ENCODE peak calls at places on chromosome X, in four cellular contexts. C is H1, W is GM12878, G is HepG2. F is an unnamed sample.

GRCh38 chrX:108584617-108585211 is 145.1 kb downstream of the COL4A5 start:
- DNase-seq in G (no peak), C (no peak), W (peak; percentile 1), F (peak; percentile 16)

GRCh38 chrX:20521245-20521644 is 254.5 kb upstream of the RPS6KA3 start:
- DNase-seq in C (no peak), G (no peak), W (no peak), F (no peak)

GRCh38 chrX:6120329-6120728 is 108.3 kb downstream of the NLGN4X start:
- DNase-seq in G (no peak), W (no peak), C (no peak), F (no peak)

GRCh38 chrX:78708830-78709229 is 38.7 kb upstream of the LPAR4 start:
- DNase-seq in W (no peak), C (no peak), G (no peak), F (no peak)

GRCh38 chrX:71214152-71214551 is 8.9 kb upstream of the GJB1 start:
- DNase-seq in G (no peak), W (no peak), C (no peak), F (no peak)

GRCh38 chrX:105331244-105331643 is 110.8 kb upstream of the TEX13A start:
- DNase-seq in W (no peak), C (no peak), G (no peak), F (no peak)

GRCh38 chrX:11269006-11269405 is 24.2 kb upstream of the AMELX start:
- DNase-seq in C (no peak), W (no peak), G (no peak), F (no peak)

GRCh38 chrX:154097003-154097596 is 417 bp downstream of the MECP2 start:
- DNase-seq in G (peak; percentile 58), C (peak; percentile 67), W (no peak), F (no peak)

GRCh38 chrX:41720125-41720780 is 3.7 kb upstream of the GPR82 start:
- DNase-seq in W (peak; percentile 51), C (no peak), G (no peak), F (no peak)

GRCh38 chrX:34654939-34655338 is 2.1 kb downstream of the TMEM47 start:
- DNase-seq in G (no peak), C (no peak), W (no peak), F (no peak)

GRCh38 chrX:68683580-68683979 is 36.1 kb downstream of the STARD8 start:
- DNase-seq in G (no peak), C (no peak), W (no peak), F (no peak)

GRCh38 chrX:68685722-68686683 is 38.5 kb downstream of the STARD8 start:
- DNase-seq in C (peak; percentile 65), W (no peak), G (no peak), F (no peak)

GRCh38 chrX:68684919-68685304 is 37.4 kb downstream of the STARD8 start:
- DNase-seq in W (no peak), G (no peak), C (no peak), F (no peak)

GRCh38 chrX:68682790-68683189 is 35.3 kb downstream of the STARD8 start:
- DNase-seq in G (no peak), W (no peak), C (no peak), F (no peak)

GRCh38 chrX:68684291-68684918 is 36.9 kb downstream of the STARD8 start:
- DNase-seq in C (peak; percentile 51), G (no peak), W (no peak), F (no peak)
- TF ChIP-seq YY1 in C (no peak), G (no peak), W (no peak), F (no peak)

GRCh38 chrX:36978886-36979285 is 29.3 kb upstream of the FAM47C start:
- DNase-seq in C (no peak), G (no peak), W (no peak), F (no peak)
- TF ChIP-seq SUZ12 in C (no peak), G (no peak), W (no peak), F (no peak)

DNA sequence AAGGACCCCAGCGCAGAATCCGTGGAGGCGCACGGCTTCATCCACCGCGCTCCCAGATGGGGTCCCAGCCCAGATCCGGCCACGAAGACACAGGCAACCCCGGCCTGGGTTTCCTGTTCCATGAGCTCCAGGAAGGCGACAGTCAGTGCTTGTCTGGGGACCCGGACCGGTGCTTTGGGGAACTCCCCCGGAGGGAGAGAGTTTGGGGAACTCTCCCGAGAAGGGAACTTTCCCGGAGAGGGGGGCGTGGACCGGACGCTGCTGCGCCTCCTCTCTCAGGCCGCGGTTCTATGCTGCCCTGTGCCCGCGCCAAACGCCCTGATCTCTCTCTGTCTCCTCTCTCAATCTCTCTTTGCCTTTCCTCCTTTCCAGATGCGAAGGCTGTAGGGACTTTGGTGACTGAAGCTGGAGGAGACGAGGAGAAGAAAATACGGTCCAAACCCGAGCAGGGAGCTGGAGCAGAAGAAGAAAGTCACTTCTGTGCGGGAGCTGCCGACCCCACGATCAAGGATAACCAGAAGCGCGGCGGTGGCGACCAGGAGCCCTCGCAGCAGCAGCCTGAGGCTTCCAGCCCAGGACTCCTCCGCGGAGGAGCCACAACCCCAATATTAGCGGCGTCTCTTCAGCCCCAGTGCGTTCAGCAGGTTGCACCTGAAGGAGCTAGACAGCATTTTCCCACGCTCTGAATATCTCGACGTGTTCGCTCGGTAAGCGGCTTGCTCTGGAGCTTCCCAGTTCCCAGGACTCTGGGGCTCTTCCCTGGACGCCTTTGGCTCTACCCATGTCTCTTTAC is 47.6 kb upstream of the NKAP start:
- DNase-seq in G (no peak), W (no peak), C (peak; percentile 57), F (no peak)
- TF ChIP-seq YY1 in G (no peak), W (no peak), C (no peak), F (no peak)

DNA sequence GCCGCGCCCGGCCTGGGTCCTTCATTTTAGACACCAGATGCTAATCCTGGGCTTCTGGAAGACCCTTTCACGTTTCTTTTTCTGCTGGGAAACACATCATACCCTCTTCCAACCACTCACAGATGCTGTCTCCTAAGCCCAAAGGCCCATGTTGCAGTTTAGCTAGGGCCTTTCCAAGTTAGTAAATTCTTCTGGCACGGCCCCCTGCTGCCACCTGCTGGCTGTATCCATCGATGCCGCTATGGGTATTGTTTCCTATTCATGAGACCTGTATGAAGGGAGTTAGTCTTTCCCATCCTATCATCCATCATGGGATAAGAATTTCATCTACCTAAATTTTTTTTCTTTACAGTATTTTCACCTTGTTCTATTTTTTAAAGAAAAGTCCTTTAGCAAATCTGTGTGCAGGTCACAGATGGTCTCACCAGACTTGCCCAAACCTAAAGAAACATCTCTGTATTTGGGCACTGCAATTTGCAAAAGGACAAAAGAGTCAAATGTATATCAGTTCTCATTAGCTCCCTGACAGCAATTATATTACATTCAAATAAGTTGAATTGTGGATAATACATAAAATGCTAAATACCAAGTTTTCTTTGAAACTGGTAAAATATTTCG is 37.8 kb upstream of the SLC9A7 start:
- DNase-seq in W (no peak), G (peak; percentile 54), C (peak; percentile 78), F (peak; percentile 57)
- TF ChIP-seq SUZ12 in W (no peak), G (no peak), C (no peak), F (no peak)

GRCh38 chrX:49166914-49167739 is 4.6 kb downstream of the MAGIX start:
- DNase-seq in W (peak; percentile 51), C (peak; percentile 55), G (no peak), F (no peak)
- TF ChIP-seq YY1 in W (no peak), C (no peak), G (no peak), F (no peak)